ENCODE peak calls at places on chromosome 20, in five cellular contexts. Y, X, C, G and D are unnamed samples.

GRCh38 chr20:57844626-57845596 is 135.1 kb upstream of the PMEPA1 start:
- DNase-seq in Y (no peak), X (no peak), C (no peak), G (no peak), D (no peak)

GRCh38 chr20:51132286-51132810 is 109.4 kb upstream of the KCNG1 start:
- DNase-seq in Y (no peak), X (no peak), C (peak), G (peak), D (no peak)

GRCh38 chr20:3398681-3399252 is 8.7 kb downstream of the DNAAF9 start:
- DNase-seq in Y (no peak), X (peak), C (peak), G (no peak), D (no peak)

GRCh38 chr20:37243937-37244571 is 17.6 kb downstream of the GHRH start:
- DNase-seq in Y (no peak), X (no peak), C (no peak), G (no peak), D (peak)

GRCh38 chr20:48823960-48824497 is 3.8 kb downstream of the PREX1 start:
- DNase-seq in Y (no peak), X (peak), C (peak), G (no peak), D (no peak)

GRCh38 chr20:13294522-13294921 is 73.4 kb downstream of the ISM1 start:
- DNase-seq in Y (no peak), X (no peak), C (no peak), G (no peak), D (no peak)

GRCh38 chr20:64130271-64130670 is 22.9 kb upstream of the NPBWR2 start:
- DNase-seq in Y (no peak), X (no peak), C (no peak), G (no peak), D (peak)

GRCh38 chr20:35626386-35627001 is 10.9 kb downstream of the SPAG4 start:
- DNase-seq in Y (no peak), X (no peak), C (no peak), G (no peak), D (no peak)

GRCh38 chr20:38190936-38191371 is 25.9 kb upstream of the TGM2 start:
- DNase-seq in Y (no peak), X (no peak), C (no peak), G (no peak), D (no peak)

GRCh38 chr20:44552950-44553908 is 29.1 kb upstream of the PKIG start:
- DNase-seq in Y (peak), X (no peak), C (peak), G (no peak), D (no peak)

GRCh38 chr20:19815553-19815991 is 57.5 kb downstream of the RIN2 start:
- DNase-seq in Y (peak), X (peak), C (peak), G (no peak), D (peak)

GRCh38 chr20:62688855-62689460 is 19.7 kb upstream of the NTSR1 start:
- DNase-seq in Y (peak), X (no peak), C (peak), G (no peak), D (no peak)

GRCh38 chr20:17406191-17406590 is 125.0 kb downstream of the BFSP1 start:
- DNase-seq in Y (no peak), X (no peak), C (no peak), G (no peak), D (no peak)